ENCODE peak calls at places on chromosomes 1 and 21, in four cellular contexts. L is H1, E is trophoblast cell, G is mesenchymal stem cell. Q is an unnamed sample.

GRCh38 chr1:163013826-163014600 is 55.1 kb upstream of the RGS4 start:
- DNase-seq in L (no peak), E (no peak), G (no peak), Q (no peak)

GRCh38 chr1:202283379-202283844 is 58.3 kb downstream of the UBE2T start:
- DNase-seq in L (no peak), E (peak), G (peak), Q (no peak)

GRCh38 chr21:37484535-37485474 is 118.2 kb downstream of the DYRK1A start:
- DNase-seq in L (no peak), E (no peak), G (no peak), Q (no peak)

GRCh38 chr1:95407146-95407863 is 173.3 kb downstream of the RWDD3 start:
- DNase-seq in L (no peak), E (peak), G (no peak), Q (no peak)

GRCh38 chr1:24309762-24310485 is 9.2 kb upstream of the GRHL3 start:
- DNase-seq in L (no peak), E (no peak), G (no peak), Q (no peak)

GRCh38 chr1:27435566-27436203 is 43.3 kb downstream of the GPR3 start:
- DNase-seq in L (no peak), E (peak), G (peak), Q (no peak)

GRCh38 chr1:239125888-239126287 is 260.5 kb upstream of the CHRM3 start:
- DNase-seq in L (no peak), E (no peak), G (no peak), Q (no peak)

GRCh38 chr1:117370071-117370470 is 2.8 kb downstream of the MAN1A2 start:
- DNase-seq in L (no peak), E (peak), G (no peak), Q (no peak)

GRCh38 chr21:45724345-45724961 is 80.9 kb downstream of the PCBP3 start:
- DNase-seq in L (no peak), E (no peak), G (no peak), Q (no peak)
- H3K9ac ChIP-seq in L (no peak), E (no peak), G (no peak), Q (no peak)

DNA sequence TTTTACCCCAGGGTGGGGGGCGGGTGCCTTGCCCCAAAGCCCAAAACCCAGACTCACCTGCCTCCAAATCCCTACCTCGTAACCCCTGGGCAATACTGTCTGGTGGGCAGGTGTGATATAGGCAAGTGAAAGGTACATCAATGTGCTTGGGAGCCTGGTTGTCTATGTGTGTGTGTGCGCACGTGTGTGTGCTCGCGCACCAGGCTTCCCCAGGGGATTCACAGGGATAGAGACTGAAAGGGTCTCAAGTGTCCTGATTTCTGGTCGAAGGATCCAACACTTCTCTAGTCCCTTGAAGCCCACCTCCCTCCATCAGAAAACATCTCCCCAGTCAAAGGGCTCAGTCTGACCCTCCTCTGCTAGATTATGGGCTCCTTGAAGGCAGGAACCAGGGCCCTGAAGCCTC is 28.9 kb upstream of the EPB41 start:
- DNase-seq in L (no peak), E (no peak), G (no peak), Q (no peak)
- H2BK12ac ChIP-seq in L (peak), E (no peak), G (peak), Q (no peak)

GRCh38 chr1:156429308-156430060 is 60.5 kb downstream of the RHBG start:
- DNase-seq in L (no peak), E (no peak), G (no peak), Q (no peak)

GRCh38 chr1:156430305-156430704 is 61.3 kb downstream of the RHBG start:
- DNase-seq in L (no peak), E (no peak), G (no peak), Q (no peak)

GRCh38 chr1:156427858-156428257 is 58.8 kb downstream of the RHBG start:
- DNase-seq in L (no peak), E (no peak), G (no peak), Q (no peak)

GRCh38 chr1:156430809-156431208 is 61.8 kb downstream of the RHBG start:
- DNase-seq in L (no peak), E (no peak), G (no peak), Q (no peak)

DNA sequence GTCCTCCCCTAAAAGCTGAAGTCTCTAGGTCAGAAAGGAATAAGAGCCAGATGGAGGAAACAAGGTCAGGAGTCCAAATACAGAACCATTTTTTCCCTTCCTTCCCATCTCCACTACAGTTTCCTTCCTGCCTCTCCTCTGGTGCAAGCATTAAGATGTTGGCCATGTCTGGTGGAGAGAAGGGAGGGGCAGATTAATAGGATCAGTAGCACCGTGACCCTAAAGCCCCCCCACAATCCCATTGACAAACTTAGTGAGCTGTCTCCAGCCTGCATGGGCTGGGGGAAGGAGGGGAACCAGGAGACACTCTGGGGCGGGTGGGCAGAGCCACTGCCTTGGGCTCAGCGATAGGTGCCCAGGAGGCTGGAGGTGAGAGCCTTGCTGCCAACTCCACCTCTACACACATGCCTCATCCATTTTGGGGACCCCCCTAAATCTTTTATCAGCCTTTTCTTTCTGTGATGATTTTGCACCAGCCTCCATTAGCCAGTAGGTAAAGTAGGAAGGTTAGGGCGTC is 59.8 kb downstream of the RHBG start:
- DNase-seq in L (no peak), E (no peak), G (no peak), Q (no peak)
- H3K4me3 ChIP-seq in L (peak), E (no peak), G (no peak), Q (no peak)

GRCh38 chr21:26969971-26970725 is 3.3 kb upstream of the ADAMTS5 start:
- DNase-seq in L (no peak), E (peak), G (no peak), Q (no peak)
- H3K9ac ChIP-seq in L (no peak), E (no peak), G (no peak), Q (no peak)

GRCh38 chr1:150642296-150642695 is 12.9 kb upstream of the ENSA start:
- DNase-seq in L (no peak), E (no peak), G (no peak), Q (no peak)
- H2BK12ac ChIP-seq in L (peak), E (no peak), G (no peak), Q (no peak)

DNA sequence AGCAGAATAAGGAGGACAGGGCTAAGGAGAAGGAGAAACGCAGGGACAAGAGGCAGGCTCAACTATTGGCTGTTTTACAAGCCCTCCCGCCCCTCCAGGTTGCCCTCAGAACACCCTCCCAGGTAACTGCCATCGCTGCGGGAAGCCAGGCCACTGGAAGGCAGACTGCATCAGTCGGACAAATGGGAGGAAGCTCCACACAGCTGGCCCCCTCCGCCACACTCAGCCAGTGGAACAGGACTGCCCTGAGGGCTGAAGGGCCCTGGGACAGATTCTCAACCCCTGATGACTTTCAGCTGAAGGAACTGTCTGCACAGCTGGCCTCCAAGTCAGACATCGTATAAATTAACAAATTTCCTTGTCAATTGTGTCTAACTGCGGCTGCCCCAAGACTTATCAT is 21.8 kb downstream of the LRRC3 start:
- DNase-seq in L (no peak), E (no peak), G (no peak), Q (no peak)
- H3K4me3 ChIP-seq in L (no peak), E (no peak), G (no peak), Q (no peak)

GRCh38 chr1:5752715-5753330 is 239.4 kb downstream of the NPHP4 start:
- DNase-seq in L (no peak), E (no peak), G (no peak), Q (no peak)

GRCh38 chr1:5753431-5754078 is 238.7 kb downstream of the NPHP4 start:
- DNase-seq in L (no peak), E (no peak), G (no peak), Q (no peak)

GRCh38 chr1:5755552-5756125 is 236.6 kb downstream of the NPHP4 start:
- DNase-seq in L (no peak), E (no peak), G (no peak), Q (no peak)

GRCh38 chr1:5754817-5755551 is 237.2 kb downstream of the NPHP4 start:
- DNase-seq in L (no peak), E (no peak), G (no peak), Q (no peak)

GRCh38 chr1:5754079-5754431 is 238.2 kb downstream of the NPHP4 start:
- DNase-seq in L (no peak), E (no peak), G (no peak), Q (no peak)
- H3K9ac ChIP-seq in L (no peak), E (no peak), G (no peak), Q (no peak)

GRCh38 chr21:35164971-35165483 is 115.9 kb upstream of the RUNX1 start:
- DNase-seq in L (no peak), E (peak), G (no peak), Q (no peak)
- H2BK12ac ChIP-seq in L (no peak), E (no peak), G (no peak), Q (no peak)

DNA sequence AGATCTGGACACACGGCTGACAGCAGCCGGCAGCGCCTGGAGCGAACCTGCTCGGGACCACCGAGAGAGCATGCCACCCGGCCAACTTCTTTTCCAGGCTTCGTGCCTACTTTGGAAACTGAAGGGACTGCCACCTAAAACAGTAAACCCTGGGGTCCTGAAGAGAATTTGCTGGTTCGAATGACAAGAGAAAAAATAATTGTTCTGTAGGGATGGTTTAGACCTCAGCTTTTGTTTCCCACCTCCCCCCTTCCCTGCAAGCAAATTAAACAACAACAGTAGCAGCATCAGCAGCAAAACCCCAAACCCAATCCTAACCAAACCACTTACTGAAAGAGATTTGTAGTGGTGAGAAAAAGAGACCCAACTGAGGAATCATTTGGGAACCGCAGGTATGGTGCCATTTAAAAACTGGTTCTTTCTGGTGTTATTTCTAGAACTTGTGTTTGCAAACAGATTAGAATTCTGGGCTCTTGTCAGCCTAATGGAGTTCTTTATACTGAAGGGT is 105.6 kb downstream of the LEPR start:
- DNase-seq in L (no peak), E (no peak), G (no peak), Q (no peak)
- H3K4me3 ChIP-seq in L (peak), E (peak), G (peak), Q (peak)

Q was measured in neuronal stem cell.